ENCODE peak calls at places on chromosomes 6 and 20, in five cellular contexts. One of them, this sample, is unnamed.

GRCh38 chr20:53434662-53435061 is 159.0 kb downstream of the ZNF217 start:
- DNase-seq in breast epithelium: no peak
- DNase-seq in GM23248: peak; percentile 18
- DNase-seq in CD8-positive, alpha-beta T cell: no peak
- DNase-seq in CD8-positive, alpha-beta memory T cell: no peak
- DNase-seq in this sample: no peak

GRCh38 chr6:31180500-31180899 is 10.0 kb upstream of the POU5F1 start:
- DNase-seq in CD8-positive, alpha-beta memory T cell: peak; percentile 70
- DNase-seq in GM23248: no peak
- DNase-seq in breast epithelium: peak; percentile 78
- DNase-seq in CD8-positive, alpha-beta T cell: peak; percentile 43
- DNase-seq in this sample: peak; percentile 15

GRCh38 chr6:169789944-169790927 is 38.8 kb downstream of the ERMARD start:
- DNase-seq in CD8-positive, alpha-beta T cell: peak; percentile 65
- DNase-seq in breast epithelium: peak; percentile 56
- DNase-seq in GM23248: peak; percentile 92
- DNase-seq in CD8-positive, alpha-beta memory T cell: peak; percentile 63
- DNase-seq in this sample: peak; percentile 33

GRCh38 chr6:4848382-4849068 is 72.3 kb downstream of the CDYL start:
- DNase-seq in breast epithelium: no peak
- DNase-seq in CD8-positive, alpha-beta memory T cell: no peak
- DNase-seq in CD8-positive, alpha-beta T cell: no peak
- DNase-seq in GM23248: peak; percentile 5
- DNase-seq in this sample: no peak

GRCh38 chr6:51349866-51350265 is 531.2 kb downstream of the TFAP2B start:
- DNase-seq in GM23248: no peak
- DNase-seq in CD8-positive, alpha-beta memory T cell: no peak
- DNase-seq in breast epithelium: peak; percentile 64
- DNase-seq in CD8-positive, alpha-beta T cell: no peak
- DNase-seq in this sample: no peak

GRCh38 chr6:21158149-21158548 is 435.4 kb upstream of the SOX4 start:
- DNase-seq in breast epithelium: no peak
- DNase-seq in CD8-positive, alpha-beta memory T cell: no peak
- DNase-seq in GM23248: no peak
- DNase-seq in CD8-positive, alpha-beta T cell: no peak
- DNase-seq in this sample: no peak

GRCh38 chr20:63947638-63948456 is 8.4 kb downstream of the UCKL1 start:
- DNase-seq in breast epithelium: peak; percentile 63
- DNase-seq in GM23248: no peak
- DNase-seq in CD8-positive, alpha-beta T cell: no peak
- DNase-seq in CD8-positive, alpha-beta memory T cell: peak; percentile 56
- DNase-seq in this sample: no peak

GRCh38 chr6:33251390-33252012 is 20.2 kb downstream of the VPS52 start:
- DNase-seq in CD8-positive, alpha-beta T cell: no peak
- DNase-seq in CD8-positive, alpha-beta memory T cell: no peak
- DNase-seq in breast epithelium: no peak
- DNase-seq in GM23248: peak; percentile 58
- DNase-seq in this sample: no peak

GRCh38 chr6:124870611-124871201 is 91.5 kb upstream of the RNF217 start:
- DNase-seq in CD8-positive, alpha-beta T cell: no peak
- DNase-seq in CD8-positive, alpha-beta memory T cell: no peak
- DNase-seq in breast epithelium: no peak
- DNase-seq in GM23248: peak; percentile 74
- DNase-seq in this sample: no peak

GRCh38 chr6:109456710-109457595 is 1.4 kb upstream of the MICAL1 start:
- DNase-seq in CD8-positive, alpha-beta T cell: no peak
- DNase-seq in GM23248: peak; percentile 94
- DNase-seq in CD8-positive, alpha-beta memory T cell: no peak
- DNase-seq in breast epithelium: no peak
- DNase-seq in this sample: peak; percentile 33

GRCh38 chr20:61853073-61854005 is 212.3 kb downstream of the TAF4 start:
- DNase-seq in GM23248: no peak
- DNase-seq in breast epithelium: no peak
- DNase-seq in CD8-positive, alpha-beta memory T cell: no peak
- DNase-seq in CD8-positive, alpha-beta T cell: no peak
- DNase-seq in this sample: no peak

GRCh38 chr6:152356659-152357058 is 280.5 kb downstream of the SYNE1 start:
- DNase-seq in GM23248: peak; percentile 59
- DNase-seq in CD8-positive, alpha-beta memory T cell: peak; percentile 27
- DNase-seq in CD8-positive, alpha-beta T cell: no peak
- DNase-seq in breast epithelium: no peak
- DNase-seq in this sample: no peak

GRCh38 chr6:167567142-167568033 is 242.5 kb downstream of the TTLL2 start:
- DNase-seq in breast epithelium: no peak
- DNase-seq in GM23248: no peak
- DNase-seq in CD8-positive, alpha-beta T cell: no peak
- DNase-seq in CD8-positive, alpha-beta memory T cell: no peak
- DNase-seq in this sample: peak; percentile 63

GRCh38 chr20:61162506-61162905 is 89.6 kb upstream of the CDH4 start:
- DNase-seq in breast epithelium: no peak
- DNase-seq in GM23248: no peak
- DNase-seq in CD8-positive, alpha-beta T cell: no peak
- DNase-seq in CD8-positive, alpha-beta memory T cell: no peak
- DNase-seq in this sample: no peak

GRCh38 chr20:33028875-33029274 is 2.6 kb upstream of the BPIFB6 start:
- DNase-seq in breast epithelium: no peak
- DNase-seq in CD8-positive, alpha-beta T cell: no peak
- DNase-seq in GM23248: no peak
- DNase-seq in CD8-positive, alpha-beta memory T cell: no peak
- DNase-seq in this sample: no peak

DNA sequence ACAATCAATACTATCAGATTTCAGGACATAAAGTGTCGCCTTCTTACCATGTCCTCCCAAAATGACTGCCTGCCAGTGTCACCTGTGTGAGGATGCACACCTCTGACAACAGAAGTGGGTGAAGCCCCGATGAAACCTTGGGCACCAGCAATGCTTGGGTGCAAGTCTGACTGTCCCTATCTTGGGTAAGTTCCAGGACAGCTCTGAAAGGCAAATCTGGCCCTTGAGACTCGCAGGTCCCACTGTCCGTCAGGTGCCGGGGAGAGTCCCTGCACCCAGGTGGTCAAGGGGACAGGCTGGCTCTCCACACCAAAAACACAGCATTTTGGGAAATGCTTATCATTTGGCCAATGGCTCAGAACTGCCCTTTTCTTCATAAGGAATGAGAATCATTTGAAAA is 43.3 kb downstream of the EZR start:
- DNase-seq in breast epithelium: no peak
- DNase-seq in GM23248: no peak
- DNase-seq in CD8-positive, alpha-beta memory T cell: no peak
- DNase-seq in CD8-positive, alpha-beta T cell: no peak
- DNase-seq in this sample: no peak
- H3K36me3 ChIP-seq in breast epithelium: peaks cover 4% of the 10 kb centered on the region
- H3K36me3 ChIP-seq in GM23248: peaks cover 16% of the 10 kb centered on the region
- H3K36me3 ChIP-seq in CD8-positive, alpha-beta memory T cell: peaks cover 64% of the 10 kb centered on the region
- H3K36me3 ChIP-seq in CD8-positive, alpha-beta T cell: peaks cover 67% of the 10 kb centered on the region
- H3K36me3 ChIP-seq in this sample: peaks cover 23% of the 10 kb centered on the region

DNA sequence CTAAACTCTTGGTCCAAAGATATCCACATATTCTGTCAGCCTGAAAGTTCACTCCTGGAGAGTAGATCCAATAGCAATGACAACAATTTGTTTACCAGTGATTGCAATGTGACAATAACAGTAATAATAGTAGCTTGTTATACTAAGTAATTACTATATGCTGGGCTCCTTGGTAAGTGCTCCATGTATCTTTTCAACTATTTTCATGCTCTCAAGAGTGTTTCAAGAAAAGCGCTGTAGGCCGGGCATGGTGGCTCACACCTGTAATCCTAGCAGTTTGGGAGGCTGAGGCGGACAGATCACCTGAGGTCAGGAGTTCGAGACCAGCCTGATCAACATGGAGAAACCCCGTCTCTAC is 15.4 kb downstream of the BCL2L1 start:
- DNase-seq in CD8-positive, alpha-beta memory T cell: no peak
- DNase-seq in CD8-positive, alpha-beta T cell: no peak
- DNase-seq in breast epithelium: no peak
- DNase-seq in GM23248: no peak
- DNase-seq in this sample: no peak
- H3K27ac ChIP-seq in CD8-positive, alpha-beta memory T cell: peak overlapping the region; percentile 57
- H3K27ac ChIP-seq in CD8-positive, alpha-beta T cell: no peak overlapping the region
- H3K27ac ChIP-seq in breast epithelium: peak overlapping the region; percentile 100
- H3K27ac ChIP-seq in GM23248: no peak overlapping the region
- H3K27ac ChIP-seq in this sample: peak overlapping the region; percentile 97

GRCh38 chr20:20638877-20639276 is 73.6 kb downstream of the RALGAPA2 start:
- DNase-seq in breast epithelium: no peak
- DNase-seq in CD8-positive, alpha-beta memory T cell: no peak
- DNase-seq in GM23248: no peak
- DNase-seq in CD8-positive, alpha-beta T cell: no peak
- DNase-seq in this sample: no peak
- H3K36me3 ChIP-seq in breast epithelium: peaks cover 3% of the 10 kb centered on the region
- H3K36me3 ChIP-seq in CD8-positive, alpha-beta memory T cell: peaks cover 3% of the 10 kb centered on the region
- H3K36me3 ChIP-seq in GM23248: no peaks in the 10 kb centered on the region
- H3K36me3 ChIP-seq in CD8-positive, alpha-beta T cell: peaks cover 15% of the 10 kb centered on the region
- H3K36me3 ChIP-seq in this sample: peaks cover 59% of the 10 kb centered on the region

GRCh38 chr20:10306440-10307358 is 88.1 kb downstream of the SNAP25 start:
- DNase-seq in GM23248: peak; percentile 73
- DNase-seq in CD8-positive, alpha-beta T cell: no peak
- DNase-seq in breast epithelium: no peak
- DNase-seq in CD8-positive, alpha-beta memory T cell: no peak
- DNase-seq in this sample: no peak

GRCh38 chr20:10304474-10305046 is 85.9 kb downstream of the SNAP25 start:
- DNase-seq in CD8-positive, alpha-beta memory T cell: no peak
- DNase-seq in GM23248: no peak
- DNase-seq in breast epithelium: no peak
- DNase-seq in CD8-positive, alpha-beta T cell: no peak
- DNase-seq in this sample: no peak

GRCh38 chr20:10307359-10307735 is 88.7 kb downstream of the SNAP25 start:
- DNase-seq in CD8-positive, alpha-beta T cell: no peak
- DNase-seq in GM23248: peak; percentile 19
- DNase-seq in CD8-positive, alpha-beta memory T cell: no peak
- DNase-seq in breast epithelium: no peak
- DNase-seq in this sample: no peak

GRCh38 chr20:10300582-10301108 is 82.0 kb downstream of the SNAP25 start:
- DNase-seq in CD8-positive, alpha-beta T cell: no peak
- DNase-seq in CD8-positive, alpha-beta memory T cell: no peak
- DNase-seq in breast epithelium: no peak
- DNase-seq in GM23248: no peak
- DNase-seq in this sample: no peak

DNA sequence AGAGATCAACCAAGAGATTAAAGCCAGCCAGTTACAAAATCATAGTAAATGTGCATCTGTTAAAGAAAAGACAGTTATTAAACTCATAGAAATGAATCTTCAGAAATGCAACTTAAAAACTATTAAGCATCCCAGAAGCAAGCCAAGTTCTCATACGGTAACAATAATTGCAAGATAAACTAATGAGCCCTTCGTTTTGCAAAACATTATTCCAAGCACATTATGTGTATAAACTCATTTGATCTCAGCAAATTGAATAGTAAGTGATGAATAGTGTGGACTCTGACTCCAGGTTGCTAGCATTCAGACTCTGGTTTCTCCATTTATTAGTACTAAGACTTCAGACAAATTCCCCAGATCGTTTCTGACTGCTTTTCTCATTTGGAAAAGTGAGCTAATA is 85.2 kb downstream of the SNAP25 start:
- DNase-seq in CD8-positive, alpha-beta memory T cell: no peak
- DNase-seq in CD8-positive, alpha-beta T cell: no peak
- DNase-seq in breast epithelium: no peak
- DNase-seq in GM23248: no peak
- DNase-seq in this sample: no peak
- H3K27ac ChIP-seq in CD8-positive, alpha-beta memory T cell: no peak overlapping the region
- H3K27ac ChIP-seq in CD8-positive, alpha-beta T cell: no peak overlapping the region
- H3K27ac ChIP-seq in breast epithelium: no peak overlapping the region
- H3K27ac ChIP-seq in GM23248: no peak overlapping the region
- H3K27ac ChIP-seq in this sample: no peak overlapping the region

GRCh38 chr6:15457903-15458530 is 204.8 kb downstream of the DTNBP1 start:
- DNase-seq in CD8-positive, alpha-beta memory T cell: no peak
- DNase-seq in GM23248: peak; percentile 37
- DNase-seq in breast epithelium: no peak
- DNase-seq in CD8-positive, alpha-beta T cell: no peak
- DNase-seq in this sample: no peak
- H3K36me3 ChIP-seq in CD8-positive, alpha-beta memory T cell: no peaks in the 10 kb centered on the region
- H3K36me3 ChIP-seq in GM23248: no peaks in the 10 kb centered on the region
- H3K36me3 ChIP-seq in breast epithelium: no peaks in the 10 kb centered on the region
- H3K36me3 ChIP-seq in CD8-positive, alpha-beta T cell: peaks cover 6% of the 10 kb centered on the region
- H3K36me3 ChIP-seq in this sample: no peaks in the 10 kb centered on the region

GRCh38 chr6:93468291-93468690 is 48.9 kb upstream of the EPHA7 start:
- DNase-seq in GM23248: no peak
- DNase-seq in breast epithelium: no peak
- DNase-seq in CD8-positive, alpha-beta T cell: no peak
- DNase-seq in CD8-positive, alpha-beta memory T cell: no peak
- DNase-seq in this sample: no peak
- H3K27ac ChIP-seq in GM23248: no peak overlapping the region
- H3K27ac ChIP-seq in breast epithelium: no peak overlapping the region
- H3K27ac ChIP-seq in CD8-positive, alpha-beta T cell: no peak overlapping the region
- H3K27ac ChIP-seq in CD8-positive, alpha-beta memory T cell: no peak overlapping the region
- H3K27ac ChIP-seq in this sample: no peak overlapping the region

GRCh38 chr20:21519136-21519584 is 5.3 kb upstream of the NKX2-2 start:
- DNase-seq in CD8-positive, alpha-beta T cell: no peak
- DNase-seq in CD8-positive, alpha-beta memory T cell: no peak
- DNase-seq in breast epithelium: no peak
- DNase-seq in GM23248: no peak
- DNase-seq in this sample: no peak

GRCh38 chr20:21518292-21518991 is 4.6 kb upstream of the NKX2-2 start:
- DNase-seq in CD8-positive, alpha-beta T cell: no peak
- DNase-seq in breast epithelium: no peak
- DNase-seq in GM23248: no peak
- DNase-seq in CD8-positive, alpha-beta memory T cell: no peak
- DNase-seq in this sample: no peak

GRCh38 chr20:21516180-21516567 is 2.3 kb upstream of the NKX2-2 start:
- DNase-seq in GM23248: no peak
- DNase-seq in CD8-positive, alpha-beta memory T cell: no peak
- DNase-seq in breast epithelium: no peak
- DNase-seq in CD8-positive, alpha-beta T cell: no peak
- DNase-seq in this sample: no peak

GRCh38 chr20:21516861-21517565 is 3.1 kb upstream of the NKX2-2 start:
- DNase-seq in GM23248: no peak
- DNase-seq in CD8-positive, alpha-beta T cell: no peak
- DNase-seq in breast epithelium: no peak
- DNase-seq in CD8-positive, alpha-beta memory T cell: no peak
- DNase-seq in this sample: no peak

GRCh38 chr20:21517566-21518277 is 3.9 kb upstream of the NKX2-2 start:
- DNase-seq in GM23248: no peak
- DNase-seq in CD8-positive, alpha-beta memory T cell: no peak
- DNase-seq in CD8-positive, alpha-beta T cell: no peak
- DNase-seq in breast epithelium: no peak
- DNase-seq in this sample: no peak
- H3K36me3 ChIP-seq in GM23248: no peaks in the 10 kb centered on the region
- H3K36me3 ChIP-seq in CD8-positive, alpha-beta memory T cell: no peaks in the 10 kb centered on the region
- H3K36me3 ChIP-seq in CD8-positive, alpha-beta T cell: no peaks in the 10 kb centered on the region
- H3K36me3 ChIP-seq in breast epithelium: no peaks in the 10 kb centered on the region
- H3K36me3 ChIP-seq in this sample: no peaks in the 10 kb centered on the region